ENCODE peak calls at places on chromosomes 1 and 21, in five cellular contexts. One of them, this sample, is unnamed.

GRCh38 chr1:240803151-240803550 is 191.2 kb upstream of the GREM2 start:
- DNase-seq in sigmoid colon: no peak
- DNase-seq in GM12864: no peak
- DNase-seq in mesendoderm: no peak
- DNase-seq in right cardiac atrium: no peak
- DNase-seq in this sample: no peak

GRCh38 chr21:29302340-29302991 is 3.7 kb downstream of the BACH1 start:
- DNase-seq in right cardiac atrium: no peak
- DNase-seq in sigmoid colon: no peak
- DNase-seq in GM12864: no peak
- DNase-seq in mesendoderm: no peak
- DNase-seq in this sample: no peak

GRCh38 chr1:202505356-202505755 is 156.9 kb downstream of the PPP1R12B start:
- DNase-seq in GM12864: no peak
- DNase-seq in mesendoderm: peak
- DNase-seq in sigmoid colon: no peak
- DNase-seq in right cardiac atrium: no peak
- DNase-seq in this sample: no peak

GRCh38 chr1:230270940-230271325 is 155.2 kb downstream of the PGBD5 start:
- DNase-seq in GM12864: no peak
- DNase-seq in right cardiac atrium: no peak
- DNase-seq in sigmoid colon: no peak
- DNase-seq in mesendoderm: no peak
- DNase-seq in this sample: no peak

GRCh38 chr1:31768407-31768806 is 4.3 kb upstream of the ADGRB2 start:
- DNase-seq in mesendoderm: no peak
- DNase-seq in sigmoid colon: no peak
- DNase-seq in GM12864: no peak
- DNase-seq in right cardiac atrium: no peak
- DNase-seq in this sample: no peak

GRCh38 chr1:92577251-92577895 is 90.6 kb upstream of the GFI1 start:
- DNase-seq in right cardiac atrium: peak
- DNase-seq in GM12864: no peak
- DNase-seq in mesendoderm: no peak
- DNase-seq in sigmoid colon: no peak
- DNase-seq in this sample: no peak

GRCh38 chr1:220918285-220918951 is 39.2 kb downstream of the HLX start:
- DNase-seq in right cardiac atrium: no peak
- DNase-seq in mesendoderm: peak
- DNase-seq in sigmoid colon: no peak
- DNase-seq in GM12864: no peak
- DNase-seq in this sample: no peak

GRCh38 chr1:118809586-118809985 is 178.6 kb downstream of the TBX15 start:
- DNase-seq in sigmoid colon: no peak
- DNase-seq in right cardiac atrium: no peak
- DNase-seq in mesendoderm: no peak
- DNase-seq in GM12864: no peak
- DNase-seq in this sample: no peak

GRCh38 chr1:3368711-3369436 is 85.6 kb upstream of the ARHGEF16 start:
- DNase-seq in GM12864: no peak
- DNase-seq in right cardiac atrium: peak
- DNase-seq in sigmoid colon: no peak
- DNase-seq in mesendoderm: no peak
- DNase-seq in this sample: no peak

GRCh38 chr1:65147424-65148177 is 402 bp upstream of the AK4 start:
- DNase-seq in right cardiac atrium: peak
- DNase-seq in sigmoid colon: peak
- DNase-seq in GM12864: no peak
- DNase-seq in mesendoderm: peak
- DNase-seq in this sample: peak

GRCh38 chr1:86871001-86871400 is 42.9 kb downstream of the SELENOF start:
- DNase-seq in GM12864: no peak
- DNase-seq in mesendoderm: no peak
- DNase-seq in sigmoid colon: no peak
- DNase-seq in right cardiac atrium: no peak
- DNase-seq in this sample: no peak

GRCh38 chr1:78184460-78185072 is 138.8 kb downstream of the GIPC2 start:
- DNase-seq in right cardiac atrium: no peak
- DNase-seq in sigmoid colon: no peak
- DNase-seq in mesendoderm: no peak
- DNase-seq in GM12864: no peak
- DNase-seq in this sample: no peak

GRCh38 chr1:27054381-27054780 is 41.7 kb upstream of the TENT5B start:
- DNase-seq in right cardiac atrium: no peak
- DNase-seq in sigmoid colon: no peak
- DNase-seq in GM12864: no peak
- DNase-seq in mesendoderm: no peak
- DNase-seq in this sample: no peak

GRCh38 chr1:212141404-212141803 is 105.9 kb downstream of the DTL start:
- DNase-seq in mesendoderm: no peak
- DNase-seq in right cardiac atrium: no peak
- DNase-seq in sigmoid colon: no peak
- DNase-seq in GM12864: no peak
- DNase-seq in this sample: no peak

GRCh38 chr1:17301767-17302166 is 6.2 kb upstream of the PADI4 start:
- DNase-seq in GM12864: no peak
- DNase-seq in mesendoderm: no peak
- DNase-seq in right cardiac atrium: no peak
- DNase-seq in sigmoid colon: no peak
- DNase-seq in this sample: no peak

GRCh38 chr1:12518956-12519707 is 98.9 kb downstream of the DHRS3 start:
- DNase-seq in mesendoderm: no peak
- DNase-seq in sigmoid colon: peak
- DNase-seq in right cardiac atrium: peak
- DNase-seq in GM12864: no peak
- DNase-seq in this sample: no peak

GRCh38 chr1:24481098-24481497 is 21.5 kb upstream of the RCAN3 start:
- DNase-seq in mesendoderm: peak
- DNase-seq in sigmoid colon: no peak
- DNase-seq in right cardiac atrium: peak
- DNase-seq in GM12864: peak
- DNase-seq in this sample: peak

GRCh38 chr1:2378441-2378851 is 12.9 kb downstream of the MORN1 start:
- DNase-seq in GM12864: no peak
- DNase-seq in sigmoid colon: peak
- DNase-seq in mesendoderm: no peak
- DNase-seq in right cardiac atrium: peak
- DNase-seq in this sample: no peak

GRCh38 chr1:42730002-42730401 is 10.0 kb downstream of the CLDN19 start:
- DNase-seq in mesendoderm: peak
- DNase-seq in right cardiac atrium: no peak
- DNase-seq in GM12864: no peak
- DNase-seq in sigmoid colon: no peak
- DNase-seq in this sample: no peak

GRCh38 chr1:85577421-85578320 is 2.9 kb upstream of the CCN1 start:
- DNase-seq in mesendoderm: peak
- DNase-seq in GM12864: no peak
- DNase-seq in sigmoid colon: peak
- DNase-seq in right cardiac atrium: peak
- DNase-seq in this sample: peak

GRCh38 chr1:115099693-115100050 is 10.4 kb upstream of the TSPAN2 start:
- DNase-seq in right cardiac atrium: no peak
- DNase-seq in GM12864: no peak
- DNase-seq in sigmoid colon: no peak
- DNase-seq in mesendoderm: no peak
- DNase-seq in this sample: no peak

GRCh38 chr1:110556471-110556807 is 37.5 kb upstream of the KCNA10 start:
- DNase-seq in mesendoderm: no peak
- DNase-seq in GM12864: no peak
- DNase-seq in right cardiac atrium: peak
- DNase-seq in sigmoid colon: peak
- DNase-seq in this sample: peak

GRCh38 chr1:15542685-15543588 is 16.3 kb downstream of the DNAJC16 start:
- DNase-seq in mesendoderm: no peak
- DNase-seq in sigmoid colon: no peak
- DNase-seq in right cardiac atrium: no peak
- DNase-seq in GM12864: no peak
- DNase-seq in this sample: no peak

GRCh38 chr21:33360871-33361602 is 36.3 kb downstream of the IFNAR1 start:
- DNase-seq in GM12864: peak
- DNase-seq in right cardiac atrium: peak
- DNase-seq in sigmoid colon: peak
- DNase-seq in mesendoderm: peak
- DNase-seq in this sample: peak

GRCh38 chr1:28338897-28339296 is 10.1 kb downstream of the MED18 start:
- DNase-seq in sigmoid colon: peak
- DNase-seq in right cardiac atrium: no peak
- DNase-seq in GM12864: no peak
- DNase-seq in mesendoderm: no peak
- DNase-seq in this sample: no peak

GRCh38 chr1:226675720-226676357 is 63.2 kb downstream of the ITPKB start:
- DNase-seq in sigmoid colon: peak
- DNase-seq in GM12864: no peak
- DNase-seq in mesendoderm: no peak
- DNase-seq in right cardiac atrium: no peak
- DNase-seq in this sample: no peak

GRCh38 chr1:3907031-3907534 is 7.0 kb upstream of the C1orf174 start:
- DNase-seq in GM12864: no peak
- DNase-seq in sigmoid colon: peak
- DNase-seq in mesendoderm: peak
- DNase-seq in right cardiac atrium: no peak
- DNase-seq in this sample: no peak

GRCh38 chr1:27522860-27523665 is 33.1 kb upstream of the WASF2 start:
- DNase-seq in mesendoderm: peak
- DNase-seq in sigmoid colon: no peak
- DNase-seq in right cardiac atrium: peak
- DNase-seq in GM12864: no peak
- DNase-seq in this sample: peak

GRCh38 chr1:44985747-44986359 is 542 bp downstream of the EIF2B3 start:
- DNase-seq in GM12864: no peak
- DNase-seq in right cardiac atrium: no peak
- DNase-seq in mesendoderm: no peak
- DNase-seq in sigmoid colon: no peak
- DNase-seq in this sample: no peak

DNA sequence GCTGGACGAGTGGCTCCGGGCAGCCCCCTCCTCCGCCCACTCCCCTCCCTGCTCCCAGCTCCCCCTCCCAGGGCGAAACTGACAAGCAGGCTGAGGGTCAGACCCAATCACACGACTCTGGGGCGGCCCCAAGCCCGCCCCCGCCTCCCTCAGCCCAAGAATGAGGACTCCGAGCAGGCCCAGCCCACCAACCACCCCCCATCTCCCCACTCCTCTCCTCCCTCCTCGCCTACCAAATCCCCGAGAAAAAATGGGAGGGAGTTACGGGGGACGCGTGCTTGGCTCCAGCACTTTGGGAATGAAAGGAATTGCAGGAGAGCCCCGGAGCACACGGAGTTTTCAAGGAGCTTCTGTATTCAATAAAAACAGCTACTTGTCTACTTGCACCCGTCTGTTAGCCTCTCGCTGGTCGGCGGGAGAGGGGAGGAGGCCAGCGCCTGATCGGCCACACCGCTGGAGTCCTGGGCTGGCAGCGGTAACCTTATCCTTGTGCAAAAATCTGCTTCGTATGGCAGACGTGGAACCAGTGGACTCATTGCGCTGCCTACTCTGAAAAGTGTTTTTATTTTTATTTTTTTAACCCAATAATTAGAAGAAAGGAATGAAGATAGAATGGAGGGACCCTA is 316 bp upstream of the COL11A1 start:
- DNase-seq in GM12864: no peak
- DNase-seq in mesendoderm: peak
- DNase-seq in right cardiac atrium: peak
- DNase-seq in sigmoid colon: peak
- DNase-seq in this sample: peak
- H3K4me3 ChIP-seq in GM12864: no peak
- H3K4me3 ChIP-seq in mesendoderm: peak
- H3K4me3 ChIP-seq in right cardiac atrium: peak
- H3K4me3 ChIP-seq in sigmoid colon: peak
- H3K4me3 ChIP-seq in this sample: no peak

DNA sequence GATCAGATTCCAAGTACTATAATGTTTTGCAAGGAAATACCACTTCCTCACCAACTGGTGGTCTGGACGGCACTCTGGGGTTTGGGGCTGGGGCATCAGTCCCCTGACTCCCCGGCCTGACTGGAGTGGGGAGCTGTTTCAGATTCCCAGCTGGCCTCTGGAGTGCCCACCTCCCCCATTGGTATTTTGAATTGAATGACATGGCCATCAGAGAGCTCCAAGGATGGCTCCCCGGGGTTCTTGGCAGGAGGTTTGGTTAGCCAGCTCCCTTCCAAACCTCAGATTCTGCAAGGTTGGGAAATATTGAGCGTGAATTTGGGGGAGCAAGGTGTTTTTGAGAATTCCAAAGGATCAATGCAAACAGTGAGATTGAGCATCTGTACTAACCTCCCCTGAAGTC is 2.2 kb upstream of the INAVA start:
- DNase-seq in sigmoid colon: peak
- DNase-seq in mesendoderm: peak
- DNase-seq in GM12864: no peak
- DNase-seq in right cardiac atrium: no peak
- DNase-seq in this sample: no peak
- H3K4me3 ChIP-seq in sigmoid colon: no peak
- H3K4me3 ChIP-seq in mesendoderm: peak
- H3K4me3 ChIP-seq in GM12864: no peak
- H3K4me3 ChIP-seq in right cardiac atrium: no peak
- H3K4me3 ChIP-seq in this sample: no peak

GRCh38 chr1:160740133-160740688 is 1.2 kb downstream of the SLAMF7 start:
- DNase-seq in sigmoid colon: no peak
- DNase-seq in mesendoderm: no peak
- DNase-seq in right cardiac atrium: no peak
- DNase-seq in GM12864: no peak
- DNase-seq in this sample: no peak
- H3K4me3 ChIP-seq in sigmoid colon: no peak
- H3K4me3 ChIP-seq in mesendoderm: no peak
- H3K4me3 ChIP-seq in right cardiac atrium: no peak
- H3K4me3 ChIP-seq in GM12864: peak
- H3K4me3 ChIP-seq in this sample: no peak

DNA sequence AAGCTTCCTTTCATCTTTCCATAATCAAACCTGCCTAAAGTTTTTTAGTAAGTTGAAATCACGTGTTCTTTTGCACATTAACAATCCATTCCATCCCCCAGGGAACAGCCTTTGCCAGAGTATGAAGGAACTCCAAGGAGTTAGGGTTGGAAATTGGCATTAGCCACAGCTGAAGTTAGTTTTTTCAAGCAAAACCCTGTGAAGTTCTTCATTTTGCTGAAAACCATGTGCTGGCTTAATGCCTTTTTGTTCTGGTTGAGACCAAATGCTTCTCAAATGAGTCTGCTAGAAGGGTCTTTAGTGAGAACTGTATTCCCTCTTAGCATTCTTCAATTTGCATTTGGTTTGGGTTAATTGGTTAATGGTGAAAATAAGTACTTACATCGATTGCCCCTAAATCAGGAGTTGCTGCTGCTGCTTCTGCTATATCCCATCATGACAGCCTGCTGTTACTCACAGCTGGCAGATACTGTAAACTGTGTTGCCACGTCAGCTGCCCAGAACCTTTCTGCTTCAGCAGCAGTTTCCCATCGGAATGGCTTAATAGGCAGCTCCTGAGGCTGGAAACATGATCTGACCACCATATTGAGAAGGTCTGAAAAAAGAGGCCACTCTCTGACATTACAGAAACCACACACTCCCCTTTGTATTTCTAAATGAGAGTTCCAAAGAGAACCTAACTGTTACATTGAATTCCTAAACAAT is 14.1 kb upstream of the SEC16B start:
- DNase-seq in GM12864: no peak
- DNase-seq in sigmoid colon: peak
- DNase-seq in right cardiac atrium: peak
- DNase-seq in mesendoderm: peak
- DNase-seq in this sample: no peak
- H3K4me3 ChIP-seq in GM12864: no peak
- H3K4me3 ChIP-seq in sigmoid colon: no peak
- H3K4me3 ChIP-seq in right cardiac atrium: peak
- H3K4me3 ChIP-seq in mesendoderm: no peak
- H3K4me3 ChIP-seq in this sample: no peak

GRCh38 chr21:38493549-38494253 is 4.6 kb downstream of the ERG start:
- DNase-seq in right cardiac atrium: no peak
- DNase-seq in mesendoderm: no peak
- DNase-seq in GM12864: no peak
- DNase-seq in sigmoid colon: no peak
- DNase-seq in this sample: no peak
- H3K4me3 ChIP-seq in right cardiac atrium: no peak
- H3K4me3 ChIP-seq in mesendoderm: no peak
- H3K4me3 ChIP-seq in GM12864: no peak
- H3K4me3 ChIP-seq in sigmoid colon: no peak
- H3K4me3 ChIP-seq in this sample: no peak